ENCODE peak calls at places on chromosomes 3 and 15, in seven cellular contexts. I, D, H, R, T, K and Q are unnamed samples.

GRCh38 chr3:12190832-12191231 is 32.1 kb upstream of the TIMP4 start:
- DNase-seq in R (no peak), D (no peak), K (no peak), T (no peak), H (no peak), I (no peak), Q (no peak)

GRCh38 chr15:22866066-22866465 is 27.6 kb downstream of the NIPA2 start:
- DNase-seq in T (no peak), H (no peak), I (no peak), D (no peak), R (no peak), K (no peak), Q (no peak)

GRCh38 chr3:139110072-139110830 is 65.6 kb upstream of the PRR23C start:
- DNase-seq in I (no peak), T (no peak), D (no peak), H (no peak), R (no peak), K (peak), Q (no peak)

GRCh38 chr3:106198828-106199194 is 330.0 kb upstream of the CBLB start:
- DNase-seq in T (no peak), R (peak), K (no peak), D (no peak), H (peak), I (no peak), Q (no peak)

GRCh38 chr3:48402281-48402732 is 27.6 kb downstream of the PLXNB1 start:
- DNase-seq in D (peak), R (peak), I (no peak), H (peak), K (peak), T (no peak), Q (no peak)

GRCh38 chr3:194395767-194396527 is 3.1 kb downstream of the GP5 start:
- DNase-seq in T (no peak), K (no peak), D (no peak), H (peak), R (peak), I (peak), Q (no peak)

GRCh38 chr3:71809321-71809720 is 24.4 kb upstream of the PROK2 start:
- DNase-seq in R (no peak), I (no peak), T (no peak), K (no peak), D (no peak), H (peak), Q (no peak)

GRCh38 chr15:94403246-94403824 is 172.0 kb downstream of the MCTP2 start:
- DNase-seq in R (no peak), D (no peak), T (no peak), K (no peak), I (no peak), H (no peak), Q (no peak)

GRCh38 chr3:31767920-31768319 is 213.1 kb downstream of the OSBPL10 start:
- DNase-seq in H (no peak), I (no peak), R (no peak), K (no peak), D (no peak), T (no peak), Q (no peak)

GRCh38 chr15:22980189-22981136 is at the start of gene CYFIP1:
- DNase-seq in D (peak), H (peak), K (peak), R (peak), T (no peak), I (peak), Q (no peak)

GRCh38 chr3:15576475-15576874 is 24.9 kb downstream of the HACL1 start:
- DNase-seq in I (no peak), D (no peak), K (no peak), R (no peak), T (no peak), H (no peak), Q (no peak)

GRCh38 chr15:65067645-65068416 is at the start of gene RASL12:
- DNase-seq in H (no peak), R (peak), K (no peak), T (no peak), I (peak), D (no peak), Q (no peak)

GRCh38 chr3:24149032-24149431 is 203.9 kb downstream of the NR1D2 start:
- DNase-seq in T (no peak), H (no peak), R (no peak), I (peak), D (no peak), K (no peak), Q (no peak)

GRCh38 chr3:49132437-49133225 is at the start of gene LAMB2:
- DNase-seq in H (peak), D (peak), T (no peak), K (peak), I (peak), R (peak), Q (no peak)

GRCh38 chr15:99450896-99451358 is 114.9 kb upstream of the MEF2A start:
- DNase-seq in R (no peak), D (peak), T (peak), H (peak), K (peak), I (no peak), Q (no peak)

GRCh38 chr3:40975711-40976121 is 223.6 kb upstream of the CTNNB1 start:
- DNase-seq in K (no peak), R (no peak), T (no peak), D (no peak), H (peak), I (peak), Q (no peak)

GRCh38 chr3:38829404-38829803 is 13.4 kb upstream of the SCN10A start:
- DNase-seq in H (peak), T (no peak), K (no peak), R (peak), I (no peak), D (peak), Q (no peak)

GRCh38 chr15:62619526-62619925 is 423.0 kb upstream of the TPM1 start:
- DNase-seq in D (no peak), H (peak), K (no peak), R (no peak), T (no peak), I (no peak), Q (no peak)

GRCh38 chr3:10667269-10667668 is 148.8 kb upstream of the SLC6A11 start:
- DNase-seq in K (no peak), T (no peak), R (no peak), H (no peak), I (no peak), D (no peak), Q (peak)

GRCh38 chr3:57227930-57228733 is 603 bp downstream of the APPL1 start:
- DNase-seq in K (peak), H (peak), R (peak), I (peak), T (peak), D (peak), Q (no peak)

GRCh38 chr15:76575177-76576078 is 238.9 kb downstream of the ISL2 start:
- DNase-seq in I (no peak), T (no peak), D (no peak), H (no peak), R (no peak), K (no peak), Q (peak)

GRCh38 chr15:101431301-101431700 is 58.2 kb downstream of the PCSK6 start:
- DNase-seq in R (no peak), K (no peak), I (no peak), H (no peak), D (no peak), T (no peak), Q (no peak)

GRCh38 chr3:187841552-187841951 is 96.3 kb upstream of the BCL6 start:
- DNase-seq in I (no peak), D (peak), K (no peak), R (no peak), H (peak), T (no peak), Q (no peak)

GRCh38 chr3:175590745-175591144 is 731.6 kb downstream of the NAALADL2 start:
- DNase-seq in R (no peak), D (no peak), H (no peak), T (no peak), K (no peak), I (no peak), Q (no peak)

GRCh38 chr3:46970391-46971091 is 6.0 kb downstream of the CCDC12 start:
- DNase-seq in K (no peak), H (peak), I (no peak), D (no peak), T (no peak), R (no peak), Q (no peak)

GRCh38 chr3:58236527-58237237 is 910 bp upstream of the ABHD6 start:
- DNase-seq in T (no peak), D (no peak), I (no peak), R (no peak), H (peak), K (no peak), Q (no peak)

GRCh38 chr15:68380456-68380855 is 51.5 kb downstream of the ITGA11 start:
- DNase-seq in T (no peak), R (no peak), I (no peak), K (no peak), D (no peak), H (no peak), Q (no peak)

GRCh38 chr3:9384141-9384828 is 13.1 kb upstream of the SETD5 start:
- DNase-seq in R (peak), I (no peak), H (peak), K (no peak), D (peak), T (no peak), Q (no peak)